ENCODE peak calls at places on chromosomes 7 and 10, in four cellular contexts. One of them, this sample, is unnamed.

GRCh38 chr10:48627984-48628609 is 23.2 kb upstream of the ARHGAP22 start:
- DNase-seq in H1: no peak
- DNase-seq in HepG2: no peak
- DNase-seq in GM12878: no peak
- DNase-seq in this sample: no peak

GRCh38 chr7:87712571-87712970 is 84.4 kb downstream of the RUNDC3B start:
- DNase-seq in H1: no peak
- DNase-seq in HepG2: no peak
- DNase-seq in GM12878: no peak
- DNase-seq in this sample: no peak

GRCh38 chr10:96556003-96556402 is 30.8 kb downstream of the TM9SF3 start:
- DNase-seq in H1: no peak
- DNase-seq in HepG2: peak
- DNase-seq in GM12878: no peak
- DNase-seq in this sample: peak

GRCh38 chr7:42677751-42678231 is 234.1 kb downstream of the C7orf25 start:
- DNase-seq in H1: no peak
- DNase-seq in HepG2: no peak
- DNase-seq in GM12878: no peak
- DNase-seq in this sample: no peak

GRCh38 chr10:70078937-70079336 is 26.3 kb downstream of the MACROH2A2 start:
- DNase-seq in H1: no peak
- DNase-seq in HepG2: no peak
- DNase-seq in GM12878: no peak
- DNase-seq in this sample: no peak

GRCh38 chr7:116672596-116673503 is 854 bp downstream of the MET start:
- DNase-seq in H1: no peak
- DNase-seq in HepG2: peak
- DNase-seq in GM12878: no peak
- DNase-seq in this sample: no peak

GRCh38 chr7:129538790-129539189 is 36.5 kb downstream of the SMKR1 start:
- DNase-seq in H1: no peak
- DNase-seq in HepG2: no peak
- DNase-seq in GM12878: no peak
- DNase-seq in this sample: no peak

GRCh38 chr7:42219447-42219846 is 17.6 kb downstream of the GLI3 start:
- DNase-seq in H1: no peak
- DNase-seq in HepG2: no peak
- DNase-seq in GM12878: no peak
- DNase-seq in this sample: no peak

GRCh38 chr10:43219848-43220247 is 47.0 kb downstream of the RASGEF1A start:
- DNase-seq in H1: no peak
- DNase-seq in HepG2: no peak
- DNase-seq in GM12878: no peak
- DNase-seq in this sample: no peak

GRCh38 chr7:74191231-74191630 is 17.1 kb downstream of the EIF4H start:
- DNase-seq in H1: no peak
- DNase-seq in HepG2: no peak
- DNase-seq in GM12878: no peak
- DNase-seq in this sample: no peak

GRCh38 chr10:33009244-33010131 is 51.5 kb upstream of the ITGB1 start:
- DNase-seq in H1: no peak
- DNase-seq in HepG2: no peak
- DNase-seq in GM12878: no peak
- DNase-seq in this sample: no peak

GRCh38 chr10:33005322-33006282 is 47.6 kb upstream of the ITGB1 start:
- DNase-seq in H1: peak
- DNase-seq in HepG2: peak
- DNase-seq in GM12878: no peak
- DNase-seq in this sample: peak

GRCh38 chr10:33008499-33009243 is 50.6 kb upstream of the ITGB1 start:
- DNase-seq in H1: peak
- DNase-seq in HepG2: peak
- DNase-seq in GM12878: peak
- DNase-seq in this sample: no peak

GRCh38 chr10:33006342-33006887 is 48.4 kb upstream of the ITGB1 start:
- DNase-seq in H1: no peak
- DNase-seq in HepG2: no peak
- DNase-seq in GM12878: no peak
- DNase-seq in this sample: no peak

DNA sequence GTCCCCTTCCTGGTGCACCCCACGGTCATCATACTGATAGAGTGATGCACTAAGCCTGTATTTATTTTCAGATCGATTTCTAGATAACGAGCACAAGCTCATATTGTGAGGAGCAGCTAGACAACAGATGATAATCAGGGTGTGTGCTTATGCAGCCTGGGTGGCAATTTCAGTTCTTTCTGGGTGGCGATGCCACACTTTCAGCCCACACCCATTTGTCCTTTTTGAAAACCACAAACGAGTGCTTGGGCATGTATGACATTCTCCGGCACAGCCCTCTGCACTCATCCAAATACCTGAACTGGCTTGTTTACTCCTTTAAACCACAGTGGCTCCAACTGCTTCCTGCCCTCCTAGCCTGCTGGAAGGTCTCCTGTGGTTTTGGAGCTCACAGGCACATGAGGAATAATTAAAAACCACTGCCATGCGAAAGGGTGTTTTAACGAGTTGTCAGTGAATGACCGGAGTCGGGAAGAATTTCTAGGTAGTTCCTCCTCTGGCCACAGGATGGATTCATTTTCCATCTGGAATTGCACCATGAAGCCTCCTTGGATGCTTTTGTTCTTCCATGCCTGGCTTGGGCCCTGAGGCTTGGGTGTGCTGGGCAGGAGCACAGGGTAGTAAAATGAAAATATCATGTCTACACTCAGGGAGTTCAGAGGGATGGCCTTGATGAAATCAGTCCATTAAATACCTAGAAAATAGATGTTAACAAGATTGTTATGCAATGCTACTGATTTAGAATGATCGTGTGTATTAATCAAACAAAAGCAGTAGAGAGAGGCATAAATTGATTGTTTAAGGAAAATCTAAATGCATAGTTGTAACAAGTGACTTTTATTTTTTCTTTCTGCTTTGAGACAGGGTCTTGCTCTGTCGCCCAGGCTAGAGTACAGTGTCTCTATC is 52.4 kb upstream of the ITGB1 start:
- DNase-seq in H1: no peak
- DNase-seq in HepG2: peak
- DNase-seq in GM12878: no peak
- DNase-seq in this sample: no peak
- TF ChIP-seq YY1 in H1: no peak
- TF ChIP-seq YY1 in HepG2: no peak
- TF ChIP-seq YY1 in GM12878: no peak
- TF ChIP-seq YY1 in this sample: no peak

DNA sequence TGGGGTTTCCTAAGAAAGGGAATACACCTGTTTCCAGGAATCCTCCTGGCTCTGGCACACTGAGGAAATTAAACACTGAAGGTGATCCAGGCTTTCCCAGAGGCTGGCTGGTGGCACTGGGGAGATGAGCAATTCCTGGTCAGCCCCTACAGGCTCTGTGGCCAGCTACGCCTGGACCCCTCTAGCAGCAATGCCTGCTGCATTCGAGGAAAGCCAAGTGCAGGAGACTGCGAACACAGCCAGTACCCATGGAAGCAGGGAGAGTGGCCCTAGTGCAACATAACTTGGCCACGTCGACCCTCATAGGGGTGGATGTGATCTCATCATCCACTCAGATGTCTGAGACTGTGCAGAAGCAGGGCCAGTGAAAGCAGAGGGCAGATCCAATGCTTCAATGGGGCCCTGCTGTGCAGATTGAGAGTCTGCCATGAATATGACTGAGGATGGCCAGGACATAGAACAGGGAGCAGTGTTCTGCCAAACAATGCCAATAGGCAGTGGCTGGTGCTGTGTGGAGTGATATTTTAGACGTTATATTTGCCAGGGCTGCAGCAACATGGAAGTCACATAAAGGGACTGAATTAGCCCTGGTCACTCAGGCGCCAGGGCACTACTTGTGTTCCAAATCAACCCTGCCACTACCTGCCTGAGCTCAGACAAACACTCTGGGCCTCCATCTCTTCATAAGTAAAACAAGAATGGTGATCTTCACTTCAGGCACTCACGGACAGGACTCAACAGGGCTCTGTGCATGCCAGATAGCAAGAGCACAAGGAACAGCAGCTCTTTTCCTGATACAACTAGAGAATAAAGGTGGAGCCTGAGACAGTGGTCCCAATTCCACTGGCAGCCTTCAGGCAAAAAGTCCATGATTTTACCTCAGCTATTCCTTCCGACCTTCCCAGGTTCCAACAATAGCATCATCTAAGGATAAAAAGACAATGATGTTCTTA is 2.4 kb downstream of the ZNF488 start:
- DNase-seq in H1: peak
- DNase-seq in HepG2: no peak
- DNase-seq in GM12878: no peak
- DNase-seq in this sample: no peak
- TF ChIP-seq SUZ12 in H1: no peak
- TF ChIP-seq SUZ12 in HepG2: no peak
- TF ChIP-seq SUZ12 in GM12878: no peak
- TF ChIP-seq SUZ12 in this sample: no peak

DNA sequence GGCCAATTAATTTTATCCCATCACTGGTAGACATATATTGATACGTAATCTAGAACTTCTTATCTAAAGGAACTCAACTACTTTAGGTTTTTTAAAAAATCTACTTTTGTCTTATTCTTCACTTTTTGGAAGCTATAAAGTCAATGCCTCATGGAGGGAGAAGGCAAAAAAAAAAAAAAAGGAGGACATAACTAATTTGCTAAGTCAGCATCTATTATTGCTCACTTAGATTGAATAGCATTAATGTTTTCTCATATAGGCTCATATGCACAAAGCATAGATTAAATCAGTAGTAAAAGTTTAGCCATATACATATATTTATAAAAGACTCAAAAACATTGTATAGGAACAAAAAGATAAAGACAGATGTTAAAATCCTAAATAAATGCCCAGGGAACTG is 179.3 kb upstream of the DGKB start:
- DNase-seq in H1: no peak
- DNase-seq in HepG2: no peak
- DNase-seq in GM12878: no peak
- DNase-seq in this sample: no peak
- H3K4me3 ChIP-seq in H1: no peak
- H3K4me3 ChIP-seq in HepG2: no peak
- H3K4me3 ChIP-seq in GM12878: no peak
- H3K4me3 ChIP-seq in this sample: no peak

DNA sequence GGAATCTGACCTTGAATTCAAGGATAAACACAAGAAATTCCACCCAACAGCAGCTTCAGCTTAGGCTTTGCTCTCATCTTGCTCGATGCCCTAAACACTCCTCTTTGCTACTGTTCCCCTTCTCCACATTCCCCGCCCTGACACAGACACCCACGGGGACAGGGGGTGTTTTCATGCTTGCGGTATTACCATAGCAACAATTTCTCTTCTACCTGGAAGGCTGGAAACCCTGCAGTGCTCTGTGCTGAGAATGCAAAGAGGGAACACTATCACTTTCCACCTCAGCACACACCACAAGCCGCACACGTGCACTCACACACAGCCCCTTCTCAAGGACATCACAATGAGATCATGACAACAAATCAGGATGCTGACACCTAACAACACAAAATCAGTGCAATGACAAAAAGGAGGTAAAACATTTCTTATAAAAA is 81.5 kb downstream of the RNF216 start:
- DNase-seq in H1: no peak
- DNase-seq in HepG2: no peak
- DNase-seq in GM12878: peak
- DNase-seq in this sample: no peak
- TF ChIP-seq YY1 in H1: no peak
- TF ChIP-seq YY1 in HepG2: no peak
- TF ChIP-seq YY1 in GM12878: peak
- TF ChIP-seq YY1 in this sample: no peak

DNA sequence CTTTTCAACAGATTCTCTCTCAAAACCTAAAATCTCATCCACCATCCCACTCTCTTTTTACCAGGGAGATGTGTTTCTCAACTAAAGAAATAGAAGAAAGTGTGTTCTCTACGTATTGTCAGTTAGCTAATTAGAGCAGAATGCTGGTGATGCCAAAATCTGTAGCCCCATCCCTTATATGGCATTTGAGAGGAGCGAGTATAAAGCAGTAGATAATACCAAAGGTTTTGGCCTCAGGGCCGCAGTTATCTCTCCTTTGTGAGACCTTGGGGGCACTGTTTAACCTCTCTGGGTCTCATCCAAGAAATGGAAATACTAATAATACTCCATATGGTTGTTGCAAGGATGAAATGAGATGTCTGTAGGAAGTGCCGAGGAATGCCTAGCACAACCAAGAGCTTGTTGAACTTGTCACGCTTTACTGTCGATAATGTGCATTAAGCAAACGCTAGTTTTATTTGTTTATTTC is 456 bp upstream of the DLD start:
- DNase-seq in H1: no peak
- DNase-seq in HepG2: no peak
- DNase-seq in GM12878: no peak
- DNase-seq in this sample: no peak
- TF ChIP-seq SUZ12 in H1: no peak
- TF ChIP-seq SUZ12 in HepG2: no peak
- TF ChIP-seq SUZ12 in GM12878: no peak
- TF ChIP-seq SUZ12 in this sample: no peak

GRCh38 chr7:140435252-140435895 is 31.5 kb downstream of the RAB19 start:
- DNase-seq in H1: peak
- DNase-seq in HepG2: no peak
- DNase-seq in GM12878: no peak
- DNase-seq in this sample: no peak
- H3K4me3 ChIP-seq in H1: no peak
- H3K4me3 ChIP-seq in HepG2: no peak
- H3K4me3 ChIP-seq in GM12878: no peak
- H3K4me3 ChIP-seq in this sample: no peak

DNA sequence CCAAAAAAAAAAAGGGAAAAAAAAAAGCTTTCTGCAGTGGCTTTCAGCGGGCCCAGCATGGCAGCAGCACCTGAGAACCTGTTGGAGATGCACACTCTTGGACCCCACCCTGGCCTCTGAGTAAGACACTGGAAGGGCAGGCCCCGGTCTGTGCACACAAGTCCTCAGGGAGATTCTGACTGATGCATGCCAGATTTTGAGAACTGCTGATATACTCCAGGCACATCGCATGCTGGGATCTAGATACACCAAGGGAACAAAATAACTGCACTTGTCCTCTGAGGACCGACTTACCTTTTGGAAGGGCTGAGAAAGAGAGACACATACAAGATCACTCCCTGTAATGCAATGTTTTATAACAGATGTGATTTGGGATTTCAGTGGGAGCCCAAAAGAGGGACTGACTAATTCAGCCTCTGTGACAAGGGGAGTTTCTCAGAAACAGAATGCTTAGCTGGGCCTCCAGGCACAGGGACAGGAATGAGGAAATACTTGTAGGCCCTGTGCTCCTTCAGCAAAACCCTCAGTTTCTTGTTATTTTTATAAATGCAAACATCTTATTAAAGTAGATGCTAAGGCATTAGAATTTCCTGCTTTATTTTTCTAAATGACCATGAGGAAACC is 8.2 kb downstream of the EGFR start:
- DNase-seq in H1: no peak
- DNase-seq in HepG2: no peak
- DNase-seq in GM12878: no peak
- DNase-seq in this sample: no peak
- TF ChIP-seq YY1 in H1: no peak
- TF ChIP-seq YY1 in HepG2: no peak
- TF ChIP-seq YY1 in GM12878: no peak
- TF ChIP-seq YY1 in this sample: no peak

GRCh38 chr7:2736411-2736914 is 48.5 kb downstream of the AMZ1 start:
- DNase-seq in H1: no peak
- DNase-seq in HepG2: no peak
- DNase-seq in GM12878: no peak
- DNase-seq in this sample: no peak
- TF ChIP-seq SUZ12 in H1: no peak
- TF ChIP-seq SUZ12 in HepG2: no peak
- TF ChIP-seq SUZ12 in GM12878: no peak
- TF ChIP-seq SUZ12 in this sample: no peak